ENCODE peak calls at places on chromosomes 12 and 14, in ten cellular contexts. I is left ventricle myocardium inferior, P is AG04450, E is pancreas, H is cardiac fibroblast, D is fibroblast of lung, C is astrocyte of the cerebellum, T is prostate gland, Q is adrenal gland, X is colonic mucosa. L is an unnamed sample.

GRCh38 chr14:77111021-77111420 is 13.0 kb downstream of the CIPC start:
- DNase-seq in I (no peak), Q (no peak), C (no peak), X (no peak), D (no peak), P (no peak), E (no peak), H (peak), T (peak), L (no peak)

GRCh38 chr12:12784911-12785814 is at the start of gene APOLD1:
- DNase-seq in D (no peak), X (no peak), Q (peak), P (no peak), C (peak), E (no peak), I (peak), H (peak), T (no peak), L (no peak)

GRCh38 chr12:117577122-117577657 is 215.8 kb upstream of the NOS1 start:
- DNase-seq in P (no peak), E (no peak), X (no peak), Q (no peak), C (no peak), D (no peak), H (no peak), I (no peak), T (no peak), L (no peak)

GRCh38 chr14:24095196-24096068 is 1.3 kb downstream of the PCK2 start:
- DNase-seq in C (no peak), P (no peak), X (peak), Q (peak), E (no peak), T (no peak), I (peak), H (peak), D (peak), L (peak)

GRCh38 chr12:107504503-107504885 is 181.1 kb upstream of the PWP1 start:
- DNase-seq in P (no peak), E (no peak), C (no peak), T (no peak), Q (no peak), D (no peak), I (no peak), X (no peak), H (no peak), L (no peak)

GRCh38 chr14:98877065-98877464 is 394.9 kb downstream of the BCL11B start:
- DNase-seq in C (no peak), H (no peak), T (no peak), D (no peak), P (no peak), I (no peak), X (no peak), Q (no peak), E (no peak), L (no peak)

GRCh38 chr14:88551936-88552565 is 2.8 kb downstream of the PTPN21 start:
- DNase-seq in E (peak), P (no peak), H (peak), I (no peak), Q (no peak), C (no peak), X (no peak), D (peak), T (peak), L (peak)

GRCh38 chr14:61031026-61031425 is 50.0 kb downstream of the SLC38A6 start:
- DNase-seq in P (no peak), E (no peak), T (no peak), I (no peak), X (no peak), Q (no peak), H (no peak), C (no peak), D (no peak), L (no peak)

GRCh38 chr12:38892090-38892786 is 13.2 kb downstream of the CPNE8 start:
- DNase-seq in E (no peak), I (no peak), C (no peak), P (no peak), Q (peak), D (no peak), T (no peak), H (no peak), X (peak), L (no peak)

GRCh38 chr14:58331111-58331510 is 32.8 kb downstream of the ARID4A start:
- DNase-seq in P (peak), T (peak), C (peak), E (peak), X (peak), D (peak), Q (peak), H (peak), I (peak), L (peak)

GRCh38 chr12:107948675-107949074 is 174.2 kb downstream of the ASCL4 start:
- DNase-seq in T (no peak), P (no peak), Q (no peak), H (no peak), E (no peak), C (no peak), D (no peak), I (no peak), X (no peak), L (no peak)

GRCh38 chr12:71799105-71799504 is 40.5 kb upstream of the TBC1D15 start:
- DNase-seq in P (no peak), X (no peak), Q (no peak), I (no peak), C (no peak), T (no peak), E (no peak), H (peak), D (peak), L (peak)

GRCh38 chr12:57152408-57153038 is 5.1 kb upstream of the LRP1-AS start:
- DNase-seq in D (peak), T (no peak), X (no peak), Q (peak), C (peak), E (no peak), I (no peak), P (no peak), H (peak), L (no peak)

GRCh38 chr14:80974338-80975078 is 19.1 kb downstream of the TSHR start:
- DNase-seq in Q (no peak), X (no peak), I (no peak), D (peak), T (no peak), P (no peak), C (peak), H (peak), E (no peak), L (no peak)

GRCh38 chr14:55254581-55254980 is 16.6 kb upstream of the FBXO34 start:
- DNase-seq in X (no peak), E (no peak), I (no peak), T (no peak), C (no peak), D (no peak), P (no peak), Q (no peak), H (no peak), L (no peak)

GRCh38 chr12:118884226-118884625 is 97.1 kb upstream of the SRRM4 start:
- DNase-seq in T (no peak), I (no peak), Q (no peak), H (no peak), D (no peak), X (no peak), P (no peak), E (no peak), C (no peak), L (no peak)

GRCh38 chr12:106480259-106480658 is 102.5 kb upstream of the RFX4 start:
- DNase-seq in E (no peak), C (no peak), Q (no peak), X (no peak), I (no peak), T (no peak), H (no peak), D (no peak), P (no peak), L (no peak)

GRCh38 chr14:75222208-75222701 is 45.8 kb upstream of the TMED10 start:
- DNase-seq in X (no peak), Q (peak), H (peak), E (no peak), D (peak), I (peak), T (no peak), C (no peak), P (peak), L (peak)

GRCh38 chr12:111942557-111942956 is 70.4 kb downstream of the TMEM116 start:
- DNase-seq in E (no peak), I (no peak), D (peak), C (peak), X (peak), H (peak), T (no peak), Q (peak), P (peak), L (peak)

GRCh38 chr12:124927325-124928094 is 13.1 kb upstream of the UBC start:
- DNase-seq in Q (peak), X (peak), I (peak), P (no peak), E (peak), H (peak), T (peak), C (peak), D (peak), L (peak)

GRCh38 chr12:15227004-15227679 is 5.9 kb upstream of the RERG start:
- DNase-seq in P (no peak), C (no peak), E (no peak), I (peak), X (peak), D (peak), H (peak), Q (peak), T (peak), L (peak)

GRCh38 chr14:60753264-60754126 is 18.9 kb downstream of the MNAT1 start:
- DNase-seq in C (no peak), D (peak), Q (no peak), E (no peak), T (no peak), P (no peak), X (no peak), I (no peak), H (peak), L (no peak)

GRCh38 chr14:24387014-24387355 is 11.8 kb upstream of the NYNRIN start:
- DNase-seq in Q (no peak), T (no peak), D (no peak), E (no peak), I (no peak), C (no peak), H (no peak), X (no peak), P (no peak), L (no peak)

GRCh38 chr12:46209165-46209564 is 59.7 kb downstream of the SLC38A1 start:
- DNase-seq in Q (no peak), T (no peak), D (peak), X (no peak), E (no peak), C (no peak), P (no peak), I (no peak), H (peak), L (peak)

GRCh38 chr14:69460093-69460701 is 24.3 kb upstream of the PLEKHD1 start:
- DNase-seq in D (peak), P (peak), I (peak), X (peak), C (peak), E (no peak), T (peak), Q (peak), H (peak), L (peak)

GRCh38 chr12:75329918-75330826 is at the start of gene CAPS2:
- DNase-seq in E (peak), Q (peak), C (peak), I (peak), T (peak), D (peak), H (peak), X (peak), P (peak), L (peak)

GRCh38 chr12:8697476-8698131 is at the start of gene RIMKLB:
- DNase-seq in P (no peak), Q (peak), X (peak), I (peak), D (peak), C (no peak), H (peak), E (peak), T (peak), L (peak)

GRCh38 chr12:13680916-13681315 is 300.5 kb downstream of the GRIN2B start:
- DNase-seq in I (no peak), T (no peak), H (no peak), D (no peak), X (no peak), C (no peak), Q (no peak), P (no peak), E (no peak), L (no peak)

GRCh38 chr12:65778268-65779090 is 45.8 kb upstream of the HMGA2 start:
- DNase-seq in X (no peak), Q (no peak), D (peak), T (no peak), E (no peak), H (peak), C (peak), P (no peak), I (no peak), L (peak)

GRCh38 chr12:64497484-64497883 is 45.6 kb downstream of the TBK1 start:
- DNase-seq in X (no peak), H (no peak), D (no peak), I (no peak), P (no peak), T (no peak), Q (no peak), C (no peak), E (no peak), L (no peak)

GRCh38 chr12:64496839-64497400 is 45.0 kb downstream of the TBK1 start:
- DNase-seq in X (no peak), H (no peak), C (no peak), Q (no peak), D (no peak), P (no peak), E (no peak), T (no peak), I (no peak), L (no peak)

GRCh38 chr12:64497903-64498302 is 46.0 kb downstream of the TBK1 start:
- DNase-seq in T (no peak), Q (no peak), E (no peak), I (no peak), P (no peak), X (no peak), D (no peak), C (no peak), H (no peak), L (no peak)

GRCh38 chr12:64491718-64492117 is 39.8 kb downstream of the TBK1 start:
- DNase-seq in X (no peak), Q (no peak), H (no peak), T (no peak), D (no peak), E (no peak), I (no peak), C (no peak), P (no peak), L (no peak)

GRCh38 chr12:64494998-64495729 is 43.2 kb downstream of the TBK1 start:
- DNase-seq in D (no peak), C (no peak), E (no peak), H (no peak), X (no peak), I (no peak), P (no peak), T (no peak), Q (no peak), L (no peak)
- H3K4me3 ChIP-seq in D (no peak), C (no peak), E (no peak), H (no peak), X (no peak), I (no peak), P (no peak), T (no peak), Q (no peak), L (no peak)

GRCh38 chr12:82867782-82868505 is 181.2 kb downstream of the TMTC2 start:
- DNase-seq in X (no peak), I (no peak), C (no peak), Q (no peak), H (no peak), P (no peak), T (no peak), E (no peak), D (no peak), L (no peak)

GRCh38 chr12:82873951-82874350 is 187.2 kb downstream of the TMTC2 start:
- DNase-seq in H (no peak), P (no peak), X (no peak), T (no peak), Q (no peak), D (peak), I (no peak), E (no peak), C (no peak), L (no peak)

GRCh38 chr12:82866946-82867345 is 180.2 kb downstream of the TMTC2 start:
- DNase-seq in P (no peak), C (no peak), T (no peak), H (no peak), X (no peak), E (no peak), Q (no peak), I (no peak), D (no peak), L (no peak)

GRCh38 chr12:82873309-82873708 is 186.6 kb downstream of the TMTC2 start:
- DNase-seq in H (no peak), C (no peak), T (no peak), D (no peak), X (no peak), I (no peak), E (no peak), P (no peak), Q (no peak), L (no peak)

DNA sequence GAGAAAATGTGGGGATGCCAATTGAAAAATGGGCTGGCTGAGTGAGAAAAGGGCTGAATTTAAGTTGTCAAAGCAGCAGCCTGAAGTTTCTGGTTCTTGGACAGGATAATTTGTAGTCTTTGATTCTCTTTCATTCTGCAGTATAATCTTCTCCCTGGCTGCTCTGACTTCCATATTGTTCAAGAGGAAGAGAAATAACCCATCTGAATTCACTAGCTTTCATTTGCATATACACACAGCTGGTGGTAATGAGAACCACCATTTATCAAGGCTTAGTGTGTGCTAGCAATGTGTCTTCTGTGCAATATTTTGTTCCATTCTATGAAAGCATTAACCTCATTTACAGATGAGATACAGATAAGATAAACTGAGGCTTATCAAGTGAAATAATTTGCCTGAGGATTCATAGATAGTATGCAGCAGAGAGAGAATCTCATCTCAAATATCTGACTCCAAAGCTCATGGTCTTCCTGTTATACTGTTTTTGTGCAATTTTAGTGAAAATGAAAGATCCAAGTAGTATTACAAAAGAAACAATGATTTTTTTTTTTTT is 184.2 kb downstream of the TMTC2 start:
- DNase-seq in I (no peak), D (no peak), Q (no peak), H (no peak), C (no peak), X (no peak), E (no peak), P (no peak), T (no peak), L (no peak)
- TF ChIP-seq CTCF in I (no peak), D (no peak), Q (no peak), H (no peak), C (no peak), X (no peak), E (no peak), P (no peak), T (no peak), L (no peak)

DNA sequence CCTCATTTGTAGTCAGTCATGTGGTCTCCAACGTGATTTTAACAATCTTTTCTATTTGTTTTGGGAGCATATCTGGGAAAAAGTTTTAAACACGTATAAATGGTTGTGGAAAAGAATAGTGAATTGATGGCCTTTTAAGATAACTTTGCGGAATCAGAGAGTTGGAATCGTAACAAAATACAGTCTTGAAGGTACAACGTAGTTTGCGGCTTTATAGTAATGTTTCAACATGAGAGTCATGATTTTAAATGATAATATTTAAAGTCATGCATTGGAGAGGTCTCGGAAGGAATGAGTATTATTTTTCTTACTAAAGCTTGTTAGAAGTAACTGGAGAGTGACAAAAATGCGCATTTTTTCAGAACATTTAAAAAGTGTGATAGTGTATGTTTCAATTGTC is 1.6 kb downstream of the AEBP2 start:
- DNase-seq in E (no peak), P (no peak), Q (no peak), I (no peak), X (no peak), D (peak), H (no peak), C (no peak), T (no peak), L (no peak)
- H3K4me3 ChIP-seq in E (peak), P (peak), Q (peak), I (peak), X (peak), D (peak), H (peak), C (peak), T (peak), L (peak)

DNA sequence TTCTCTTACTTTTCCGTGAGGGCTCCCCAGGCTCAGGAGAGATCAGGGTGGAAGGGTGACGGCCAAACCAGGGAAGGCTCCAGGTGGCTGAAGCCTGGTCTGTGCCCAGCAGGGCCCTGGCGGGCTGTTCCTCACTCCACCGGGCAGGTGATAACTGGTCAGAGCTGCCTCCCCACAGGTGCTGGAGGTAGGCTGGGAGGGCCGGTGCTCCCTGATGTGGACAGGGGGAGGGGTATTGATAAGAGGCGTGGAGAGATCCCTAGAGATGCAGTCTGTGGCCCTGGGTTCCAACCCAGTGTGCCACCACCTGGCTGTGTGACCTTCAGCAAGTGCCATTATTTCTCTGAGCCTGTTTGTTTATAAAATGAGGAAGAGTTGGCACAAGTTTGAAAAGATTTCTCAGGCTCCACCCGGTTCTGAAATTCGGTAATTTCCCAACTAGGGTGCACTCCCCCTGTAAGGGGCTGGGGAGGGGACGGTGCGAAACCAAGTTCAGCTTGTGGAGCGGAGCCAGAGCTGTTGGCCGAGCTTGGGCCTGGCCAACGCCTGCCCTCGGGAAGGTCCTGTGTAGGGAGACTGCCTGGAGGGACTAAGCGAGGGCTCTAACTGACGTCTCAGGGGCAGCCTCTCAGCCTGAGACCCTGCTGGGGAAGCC is 999 bp upstream of the NR4A1 start:
- DNase-seq in X (peak), C (no peak), P (no peak), D (peak), Q (peak), I (no peak), H (peak), E (peak), T (no peak), L (no peak)
- TF ChIP-seq CTCF in X (no peak), C (no peak), P (no peak), D (no peak), Q (no peak), I (no peak), H (no peak), E (no peak), T (no peak), L (no peak)